ENCODE peak calls at places on chromosomes 11 and 22, in eight cellular contexts. V is K562, H is H1, F is ovary, T is stomach, E is sigmoid colon, G is tibial nerve, Y is esophagus muscularis mucosa. B is an unnamed sample.

GRCh38 chr22:23063539-23064380 is 6.6 kb upstream of the GNAZ start:
- DNase-seq in H (no peak), G (no peak), T (peak; percentile 22), V (no peak), F (no peak), E (peak; percentile 59), Y (peak; percentile 90), B (no peak)

GRCh38 chr22:25202290-25202921 is 2.7 kb downstream of the CRYBB3 start:
- DNase-seq in F (peak; percentile 48), V (peak; percentile 62), T (peak; percentile 60), H (peak; percentile 54), Y (no peak), E (no peak), G (peak; percentile 62), B (peak; percentile 57)

GRCh38 chr11:6655790-6656580 is at the start of gene DCHS1:
- DNase-seq in E (peak; percentile 75), F (peak; percentile 64), G (no peak), T (no peak), V (peak; percentile 83), Y (peak; percentile 90), H (no peak), B (peak; percentile 26)

GRCh38 chr11:9905562-9905961 is 241.7 kb downstream of the SWAP70 start:
- DNase-seq in G (no peak), V (no peak), E (no peak), F (no peak), H (no peak), Y (no peak), T (no peak), B (no peak)

GRCh38 chr11:95359323-95359656 is 128.3 kb upstream of the SESN3 start:
- DNase-seq in T (no peak), Y (no peak), E (no peak), V (no peak), F (no peak), H (no peak), G (no peak), B (no peak)

GRCh38 chr11:122028561-122028960 is 87.5 kb downstream of the BLID start:
- DNase-seq in T (no peak), F (no peak), H (no peak), G (no peak), E (no peak), V (no peak), Y (no peak), B (no peak)

GRCh38 chr11:36131719-36132349 is 157.4 kb downstream of the COMMD9 start:
- DNase-seq in T (peak; percentile 30), Y (no peak), F (peak; percentile 72), E (peak; percentile 82), G (peak; percentile 72), H (no peak), V (peak; percentile 45), B (peak; percentile 14)

GRCh38 chr22:37180531-37181231 is 7.4 kb downstream of the C1QTNF6 start:
- DNase-seq in F (peak; percentile 13), H (no peak), G (no peak), T (no peak), V (no peak), Y (no peak), E (peak; percentile 60), B (no peak)

GRCh38 chr22:40031766-40032470 is 37.2 kb downstream of the FAM83F start:
- DNase-seq in Y (no peak), T (no peak), V (no peak), G (no peak), F (peak; percentile 16), E (peak; percentile 62), H (no peak), B (no peak)

GRCh38 chr11:102309621-102310541 is 7.4 kb upstream of the BIRC3 start:
- DNase-seq in H (peak; percentile 17), G (no peak), E (no peak), T (no peak), F (no peak), V (no peak), Y (no peak), B (no peak)

GRCh38 chr22:30206964-30207363 is 39.6 kb downstream of the LIF start:
- DNase-seq in E (peak; percentile 82), V (no peak), T (peak; percentile 35), F (peak; percentile 37), Y (no peak), G (peak; percentile 33), H (no peak), B (no peak)
- TF ChIP-seq CTCF in E (no peak), V (no peak), T (no peak), F (no peak), Y (no peak), G (no peak), H (no peak), B (no peak)

DNA sequence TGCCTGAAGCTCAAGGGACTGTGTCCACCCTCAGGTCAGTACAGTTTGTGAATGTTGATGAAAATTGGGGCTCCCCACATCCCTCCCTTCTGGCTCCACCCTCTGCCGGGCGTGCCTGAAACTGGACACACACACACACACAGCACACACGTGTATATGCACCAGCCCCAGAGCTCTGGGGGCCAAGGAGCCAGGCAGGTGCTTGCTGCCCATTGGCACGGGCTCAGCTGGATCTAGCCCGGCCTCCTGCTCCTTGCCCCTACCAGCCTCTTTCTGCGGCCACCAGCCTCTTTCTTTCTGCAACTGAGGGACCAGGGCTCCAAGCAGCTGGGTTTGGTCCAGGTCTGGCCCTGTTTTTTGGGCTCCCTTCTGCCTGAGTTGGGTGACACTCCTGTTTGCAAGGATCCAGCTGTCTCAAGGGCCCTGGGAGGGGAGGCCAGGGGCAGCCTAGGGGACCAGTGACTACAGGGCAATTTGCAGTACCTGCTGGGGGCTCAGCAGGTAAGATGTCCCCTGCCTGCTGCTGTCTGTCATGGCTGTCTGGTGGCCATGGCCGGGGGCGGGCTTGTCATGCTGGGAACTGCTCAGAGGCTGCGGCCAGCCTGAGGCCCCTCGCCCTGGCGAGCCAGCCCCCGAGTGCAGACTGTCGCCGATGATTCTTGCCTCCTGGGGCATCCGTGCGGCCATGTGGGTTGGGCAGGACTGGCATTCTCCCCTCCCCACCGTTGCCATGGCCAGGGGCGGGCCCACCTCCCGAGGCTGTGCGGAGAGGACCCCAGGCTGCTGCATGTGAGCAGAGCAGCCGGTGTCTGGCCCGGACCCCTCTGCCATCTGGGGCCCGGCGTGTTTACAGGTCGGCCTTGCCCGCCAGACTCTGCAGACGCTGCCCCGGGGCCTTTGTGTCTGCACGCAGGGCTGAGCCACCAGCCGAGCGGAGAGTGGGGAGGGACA is 51.5 kb upstream of the PPARA start:
- DNase-seq in T (no peak), F (no peak), H (no peak), Y (no peak), G (no peak), V (no peak), E (no peak), B (no peak)
- H3K27me3 ChIP-seq in T (no peaks in the 10 kb centered on the region), F (no peaks in the 10 kb centered on the region), H (no peaks in the 10 kb centered on the region), Y (no peaks in the 10 kb centered on the region), G (no peaks in the 10 kb centered on the region), V (no peaks in the 10 kb centered on the region), E (no peaks in the 10 kb centered on the region), B (no peaks in the 10 kb centered on the region)

DNA sequence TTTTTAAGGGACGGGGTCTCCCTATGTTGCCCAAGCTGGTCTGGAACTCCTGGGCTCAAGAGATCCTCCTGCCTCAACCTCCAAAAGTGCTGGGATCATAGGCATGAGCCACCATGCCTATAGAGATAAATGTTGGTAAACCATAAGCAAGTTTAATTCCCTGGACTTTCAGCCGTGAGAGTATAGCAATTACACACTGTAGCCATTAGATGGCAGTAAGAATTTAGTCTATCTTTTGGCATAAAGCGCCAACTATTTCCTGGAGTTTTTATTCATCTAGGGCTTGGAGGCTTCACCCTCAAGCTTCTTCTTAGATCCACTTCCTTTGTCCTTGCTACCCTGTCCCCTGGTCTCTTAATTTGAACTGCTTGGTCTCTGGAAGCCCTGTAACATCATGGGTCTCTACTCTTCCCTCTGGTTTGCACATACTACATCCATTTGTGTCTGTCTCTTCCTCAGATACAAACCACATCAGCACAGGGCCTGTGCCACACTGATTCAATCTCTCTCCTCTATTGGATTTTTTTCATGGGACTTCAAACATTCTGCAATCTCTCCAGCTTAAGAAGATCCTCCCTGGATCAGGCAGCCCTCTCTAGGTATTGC is 38.2 kb downstream of the OR10A6 start:
- DNase-seq in G (no peak), F (no peak), E (no peak), T (no peak), H (no peak), Y (no peak), V (peak; percentile 11), B (no peak)
- TF ChIP-seq EP300 in G (no peak), F (no peak), E (no peak), T (no peak), H (no peak), Y (no peak), V (no peak), B (no peak)

GRCh38 chr11:78349114-78349513 is 68.5 kb downstream of the GAB2 start:
- DNase-seq in F (no peak), E (no peak), T (no peak), G (no peak), V (no peak), H (no peak), Y (no peak), B (no peak)
- TF ChIP-seq CTCF in F (no peak), E (no peak), T (no peak), G (no peak), V (no peak), H (no peak), Y (no peak), B (no peak)

GRCh38 chr11:19882356-19882755 is 169.7 kb downstream of the NAV2 start:
- DNase-seq in T (no peak), V (no peak), H (no peak), F (no peak), E (no peak), G (no peak), Y (no peak), B (no peak)

GRCh38 chr11:19878520-19878919 is 165.9 kb downstream of the NAV2 start:
- DNase-seq in E (no peak), F (no peak), H (no peak), V (no peak), Y (no peak), G (no peak), T (no peak), B (no peak)

GRCh38 chr11:19880088-19880345 is 167.4 kb downstream of the NAV2 start:
- DNase-seq in H (no peak), G (no peak), F (no peak), T (no peak), E (no peak), V (no peak), Y (no peak), B (no peak)

GRCh38 chr11:19879309-19880087 is 166.9 kb downstream of the NAV2 start:
- DNase-seq in H (no peak), G (no peak), E (peak; percentile 70), Y (no peak), V (no peak), F (no peak), T (no peak), B (no peak)

DNA sequence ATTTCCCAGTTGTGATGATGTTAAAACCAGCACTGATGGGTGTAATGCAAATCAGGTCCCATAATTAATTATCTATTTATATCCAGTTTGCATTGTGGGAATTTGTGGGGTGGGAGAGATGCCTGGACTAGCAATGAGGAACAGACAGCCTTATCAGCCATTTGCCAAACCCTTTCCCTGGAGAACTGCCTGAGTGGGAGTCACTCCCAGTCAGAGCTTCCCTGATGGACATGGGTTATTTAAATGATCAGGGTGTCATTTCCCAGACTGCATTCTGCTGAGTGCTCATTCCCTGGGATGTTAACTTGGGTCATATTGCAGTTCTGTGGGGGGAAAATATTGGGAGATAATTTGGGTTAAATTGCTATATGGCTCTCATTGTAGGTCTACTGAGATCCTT is 168.5 kb downstream of the NAV2 start:
- DNase-seq in Y (no peak), V (no peak), E (no peak), G (no peak), T (no peak), F (no peak), H (no peak), B (no peak)
- H3K27me3 ChIP-seq in Y (no peaks in the 10 kb centered on the region), V (peaks cover 10% of the 10 kb centered on the region), E (no peaks in the 10 kb centered on the region), G (no peaks in the 10 kb centered on the region), T (no peaks in the 10 kb centered on the region), F (no peaks in the 10 kb centered on the region), H (no peaks in the 10 kb centered on the region), B (no peaks in the 10 kb centered on the region)